ENCODE peak calls at places on chromosomes 13 and 19, in eight cellular contexts. One of them, this sample, is unnamed.

GRCh38 chr13:94351292-94352000 is 128.0 kb downstream of the DCT start:
- DNase-seq in breast epithelium: no peak
- DNase-seq in sigmoid colon: no peak
- DNase-seq in endothelial cell of umbilical vein: no peak
- DNase-seq in transverse colon: no peak
- DNase-seq in SK-N-MC: no peak
- DNase-seq in HepG2: no peak
- DNase-seq in stomach: no peak
- DNase-seq in this sample: peak; percentile 14

GRCh38 chr13:47901451-47901850 is 99.6 kb downstream of the SUCLA2 start:
- DNase-seq in stomach: no peak
- DNase-seq in endothelial cell of umbilical vein: no peak
- DNase-seq in transverse colon: no peak
- DNase-seq in breast epithelium: no peak
- DNase-seq in SK-N-MC: no peak
- DNase-seq in HepG2: no peak
- DNase-seq in sigmoid colon: no peak
- DNase-seq in this sample: no peak

GRCh38 chr13:48403929-48404328 is 9.0 kb downstream of the LPAR6 start:
- DNase-seq in breast epithelium: no peak
- DNase-seq in sigmoid colon: no peak
- DNase-seq in SK-N-MC: no peak
- DNase-seq in HepG2: no peak
- DNase-seq in stomach: no peak
- DNase-seq in transverse colon: no peak
- DNase-seq in endothelial cell of umbilical vein: no peak
- DNase-seq in this sample: no peak

GRCh38 chr19:51034704-51035103 is at the start of gene KLK12:
- DNase-seq in transverse colon: no peak
- DNase-seq in sigmoid colon: no peak
- DNase-seq in stomach: no peak
- DNase-seq in endothelial cell of umbilical vein: no peak
- DNase-seq in HepG2: no peak
- DNase-seq in SK-N-MC: no peak
- DNase-seq in breast epithelium: no peak
- DNase-seq in this sample: no peak

GRCh38 chr19:8396563-8397203 is 6.5 kb downstream of the RAB11B start:
- DNase-seq in sigmoid colon: peak; percentile 86
- DNase-seq in stomach: peak; percentile 75
- DNase-seq in transverse colon: peak; percentile 65
- DNase-seq in endothelial cell of umbilical vein: peak; percentile 74
- DNase-seq in SK-N-MC: no peak
- DNase-seq in breast epithelium: peak; percentile 79
- DNase-seq in HepG2: peak; percentile 35
- DNase-seq in this sample: no peak

GRCh38 chr13:75421987-75422386 is 60.0 kb downstream of the TBC1D4 start:
- DNase-seq in HepG2: no peak
- DNase-seq in sigmoid colon: no peak
- DNase-seq in SK-N-MC: no peak
- DNase-seq in transverse colon: no peak
- DNase-seq in endothelial cell of umbilical vein: no peak
- DNase-seq in breast epithelium: no peak
- DNase-seq in stomach: no peak
- DNase-seq in this sample: no peak

GRCh38 chr13:113410472-113411201 is 42.7 kb downstream of the ADPRHL1 start:
- DNase-seq in transverse colon: peak; percentile 25
- DNase-seq in stomach: no peak
- DNase-seq in endothelial cell of umbilical vein: no peak
- DNase-seq in HepG2: peak; percentile 61
- DNase-seq in sigmoid colon: peak; percentile 80
- DNase-seq in breast epithelium: no peak
- DNase-seq in SK-N-MC: no peak
- DNase-seq in this sample: no peak

GRCh38 chr19:33235996-33236350 is 10.3 kb upstream of the SLC7A10 start:
- DNase-seq in stomach: no peak
- DNase-seq in endothelial cell of umbilical vein: no peak
- DNase-seq in transverse colon: no peak
- DNase-seq in SK-N-MC: no peak
- DNase-seq in HepG2: no peak
- DNase-seq in breast epithelium: no peak
- DNase-seq in sigmoid colon: no peak
- DNase-seq in this sample: no peak

GRCh38 chr13:29861694-29862110 is 11.3 kb upstream of the UBL3 start:
- DNase-seq in HepG2: peak; percentile 52
- DNase-seq in sigmoid colon: no peak
- DNase-seq in breast epithelium: no peak
- DNase-seq in endothelial cell of umbilical vein: no peak
- DNase-seq in transverse colon: no peak
- DNase-seq in stomach: no peak
- DNase-seq in SK-N-MC: no peak
- DNase-seq in this sample: no peak

DNA sequence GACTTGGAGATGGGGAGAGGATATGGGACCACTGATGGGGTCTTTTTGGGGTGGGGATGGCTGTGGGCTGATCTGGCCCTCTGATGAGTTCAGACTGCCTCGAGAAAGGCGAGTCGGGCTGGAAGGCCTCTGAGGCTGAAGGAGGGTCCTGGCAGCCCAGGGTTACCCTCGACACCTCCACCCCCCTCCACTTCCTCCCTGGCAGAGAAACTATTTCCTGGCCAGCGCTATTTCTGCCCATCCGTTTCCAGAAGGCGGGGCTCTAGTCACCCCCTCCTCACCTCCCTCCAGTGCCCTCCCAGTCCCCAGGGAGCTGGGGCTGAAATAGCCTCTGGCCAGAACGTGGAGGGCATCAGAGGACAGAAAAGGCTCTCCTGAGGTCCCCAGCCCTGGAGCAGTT is 9.7 kb downstream of the EXOC3L2 start:
- DNase-seq in HepG2: no peak
- DNase-seq in stomach: no peak
- DNase-seq in sigmoid colon: no peak
- DNase-seq in SK-N-MC: no peak
- DNase-seq in endothelial cell of umbilical vein: no peak
- DNase-seq in transverse colon: no peak
- DNase-seq in breast epithelium: no peak
- DNase-seq in this sample: no peak
- H3K4me3 ChIP-seq in HepG2: no peak overlapping the region
- H3K4me3 ChIP-seq in stomach: no peak overlapping the region
- H3K4me3 ChIP-seq in sigmoid colon: no peak overlapping the region
- H3K4me3 ChIP-seq in SK-N-MC: no peak overlapping the region
- H3K4me3 ChIP-seq in endothelial cell of umbilical vein: no peak overlapping the region
- H3K4me3 ChIP-seq in transverse colon: no peak overlapping the region
- H3K4me3 ChIP-seq in breast epithelium: no peak overlapping the region
- H3K4me3 ChIP-seq in this sample: no peak overlapping the region

GRCh38 chr19:1865172-1866010 is 2.0 kb upstream of the KLF16 start:
- DNase-seq in sigmoid colon: peak; percentile 68
- DNase-seq in HepG2: no peak
- DNase-seq in transverse colon: no peak
- DNase-seq in SK-N-MC: no peak
- DNase-seq in breast epithelium: no peak
- DNase-seq in endothelial cell of umbilical vein: no peak
- DNase-seq in stomach: no peak
- DNase-seq in this sample: no peak

GRCh38 chr19:1868971-1869370 is 5.6 kb upstream of the KLF16 start:
- DNase-seq in endothelial cell of umbilical vein: no peak
- DNase-seq in HepG2: no peak
- DNase-seq in sigmoid colon: no peak
- DNase-seq in stomach: no peak
- DNase-seq in breast epithelium: no peak
- DNase-seq in transverse colon: no peak
- DNase-seq in SK-N-MC: no peak
- DNase-seq in this sample: no peak

GRCh38 chr19:1866693-1867358 is 3.4 kb upstream of the KLF16 start:
- DNase-seq in sigmoid colon: no peak
- DNase-seq in breast epithelium: no peak
- DNase-seq in stomach: no peak
- DNase-seq in HepG2: no peak
- DNase-seq in endothelial cell of umbilical vein: no peak
- DNase-seq in SK-N-MC: no peak
- DNase-seq in transverse colon: no peak
- DNase-seq in this sample: no peak

GRCh38 chr19:1864480-1865171 is 1.2 kb upstream of the KLF16 start:
- DNase-seq in endothelial cell of umbilical vein: peak; percentile 58
- DNase-seq in breast epithelium: peak; percentile 76
- DNase-seq in SK-N-MC: no peak
- DNase-seq in transverse colon: peak; percentile 83
- DNase-seq in HepG2: peak; percentile 66
- DNase-seq in sigmoid colon: peak; percentile 84
- DNase-seq in stomach: peak; percentile 73
- DNase-seq in this sample: no peak

GRCh38 chr19:1867359-1867724 is 4.0 kb upstream of the KLF16 start:
- DNase-seq in SK-N-MC: no peak
- DNase-seq in breast epithelium: no peak
- DNase-seq in HepG2: no peak
- DNase-seq in stomach: no peak
- DNase-seq in endothelial cell of umbilical vein: no peak
- DNase-seq in sigmoid colon: no peak
- DNase-seq in transverse colon: no peak
- DNase-seq in this sample: no peak
- TF ChIP-seq POLR2AphosphoS5 in SK-N-MC: no peak
- TF ChIP-seq POLR2AphosphoS5 in breast epithelium: no peak
- TF ChIP-seq POLR2AphosphoS5 in HepG2: no peak
- TF ChIP-seq POLR2AphosphoS5 in stomach: no peak
- TF ChIP-seq POLR2AphosphoS5 in endothelial cell of umbilical vein: no peak
- TF ChIP-seq POLR2AphosphoS5 in sigmoid colon: no peak
- TF ChIP-seq POLR2AphosphoS5 in transverse colon: no peak
- TF ChIP-seq POLR2AphosphoS5 in this sample: no peak

GRCh38 chr19:6269101-6269886 is 10.5 kb downstream of the MLLT1 start:
- DNase-seq in HepG2: no peak
- DNase-seq in SK-N-MC: no peak
- DNase-seq in transverse colon: no peak
- DNase-seq in stomach: no peak
- DNase-seq in endothelial cell of umbilical vein: no peak
- DNase-seq in breast epithelium: no peak
- DNase-seq in sigmoid colon: no peak
- DNase-seq in this sample: no peak
- H3K36me3 ChIP-seq in HepG2: peaks cover 18% of the 10 kb centered on the region
- H3K36me3 ChIP-seq in SK-N-MC: peaks cover 34% of the 10 kb centered on the region
- H3K36me3 ChIP-seq in transverse colon: no peaks in the 10 kb centered on the region
- H3K36me3 ChIP-seq in stomach: peaks cover 26% of the 10 kb centered on the region
- H3K36me3 ChIP-seq in endothelial cell of umbilical vein: peaks cover 9% of the 10 kb centered on the region
- H3K36me3 ChIP-seq in breast epithelium: no peaks in the 10 kb centered on the region
- H3K36me3 ChIP-seq in sigmoid colon: peaks cover 13% of the 10 kb centered on the region
- H3K36me3 ChIP-seq in this sample: peaks cover 31% of the 10 kb centered on the region

GRCh38 chr13:49739498-49740187 is 48.4 kb upstream of the EBPL start:
- DNase-seq in breast epithelium: no peak
- DNase-seq in HepG2: peak; percentile 51
- DNase-seq in SK-N-MC: no peak
- DNase-seq in endothelial cell of umbilical vein: no peak
- DNase-seq in stomach: no peak
- DNase-seq in transverse colon: no peak
- DNase-seq in sigmoid colon: no peak
- DNase-seq in this sample: no peak
- H3K4me3 ChIP-seq in breast epithelium: no peak overlapping the region
- H3K4me3 ChIP-seq in HepG2: no peak overlapping the region
- H3K4me3 ChIP-seq in SK-N-MC: no peak overlapping the region
- H3K4me3 ChIP-seq in endothelial cell of umbilical vein: no peak overlapping the region
- H3K4me3 ChIP-seq in stomach: no peak overlapping the region
- H3K4me3 ChIP-seq in transverse colon: no peak overlapping the region
- H3K4me3 ChIP-seq in sigmoid colon: no peak overlapping the region
- H3K4me3 ChIP-seq in this sample: no peak overlapping the region

DNA sequence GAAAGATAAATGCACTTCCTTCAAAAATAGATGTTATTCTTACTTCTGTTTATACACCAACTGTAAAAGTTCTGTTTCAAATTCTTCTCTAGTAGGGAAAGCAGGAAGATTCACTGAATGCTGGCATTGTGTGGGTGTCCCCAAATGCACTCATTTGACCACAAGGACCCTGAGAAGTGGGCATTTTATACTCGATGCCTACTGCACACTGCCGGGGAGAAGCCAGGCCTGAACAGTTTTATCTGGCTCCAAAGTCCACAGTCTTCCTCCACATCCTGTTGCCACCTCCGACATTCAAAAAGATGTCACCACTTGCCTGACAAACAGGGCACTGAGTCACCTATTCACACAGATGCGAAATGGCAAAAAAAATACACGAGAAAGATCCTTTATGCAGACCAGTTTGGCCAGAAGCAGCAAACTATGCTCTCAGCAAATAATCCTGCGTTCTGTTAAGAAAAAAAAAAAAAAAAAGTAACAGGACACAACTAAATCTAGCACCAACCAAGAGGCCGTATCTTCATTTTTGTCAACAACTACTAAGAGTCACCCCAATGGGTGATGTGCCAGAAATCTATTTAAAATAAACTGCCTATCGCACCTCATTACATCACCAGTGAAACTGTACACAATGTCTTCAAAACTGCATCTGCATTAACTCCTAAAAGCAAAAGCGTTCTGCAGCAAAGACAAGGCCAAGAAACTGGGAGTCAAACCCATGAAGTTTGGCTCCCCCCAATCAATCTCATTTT is 6.2 kb downstream of the ZC3H4 start:
- DNase-seq in endothelial cell of umbilical vein: peak; percentile 57
- DNase-seq in SK-N-MC: no peak
- DNase-seq in breast epithelium: no peak
- DNase-seq in transverse colon: no peak
- DNase-seq in sigmoid colon: no peak
- DNase-seq in HepG2: peak; percentile 93
- DNase-seq in stomach: peak; percentile 32
- DNase-seq in this sample: no peak
- TF ChIP-seq POLR2AphosphoS5 in endothelial cell of umbilical vein: no peak
- TF ChIP-seq POLR2AphosphoS5 in SK-N-MC: no peak
- TF ChIP-seq POLR2AphosphoS5 in breast epithelium: no peak
- TF ChIP-seq POLR2AphosphoS5 in transverse colon: no peak
- TF ChIP-seq POLR2AphosphoS5 in sigmoid colon: no peak
- TF ChIP-seq POLR2AphosphoS5 in HepG2: no peak
- TF ChIP-seq POLR2AphosphoS5 in stomach: peak; percentile 15
- TF ChIP-seq POLR2AphosphoS5 in this sample: peak; percentile 36

DNA sequence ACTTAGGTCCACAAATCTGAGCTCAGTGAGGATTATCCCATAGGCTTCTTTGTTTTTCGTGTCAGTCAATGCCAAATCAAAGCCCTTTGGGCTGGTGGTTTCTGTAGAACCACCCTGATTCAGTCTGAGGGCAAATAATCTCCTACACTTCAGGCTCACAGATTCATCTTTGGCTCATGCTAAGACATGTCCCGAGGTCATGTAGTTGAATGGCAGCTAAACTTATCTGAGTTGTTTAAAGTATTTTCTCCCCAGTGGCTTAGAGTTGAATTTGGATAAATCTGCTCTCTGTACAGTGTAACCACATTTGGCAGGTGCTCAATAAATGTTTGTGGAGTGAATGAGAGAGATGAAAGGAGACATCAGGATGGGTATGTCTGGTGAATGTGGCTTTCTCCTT is 13.1 kb upstream of the SLC25A42 start:
- DNase-seq in breast epithelium: no peak
- DNase-seq in sigmoid colon: no peak
- DNase-seq in SK-N-MC: no peak
- DNase-seq in transverse colon: no peak
- DNase-seq in endothelial cell of umbilical vein: no peak
- DNase-seq in HepG2: no peak
- DNase-seq in stomach: no peak
- DNase-seq in this sample: no peak
- H3K36me3 ChIP-seq in breast epithelium: no peaks in the 10 kb centered on the region
- H3K36me3 ChIP-seq in sigmoid colon: peaks cover 24% of the 10 kb centered on the region
- H3K36me3 ChIP-seq in SK-N-MC: peaks cover 57% of the 10 kb centered on the region
- H3K36me3 ChIP-seq in transverse colon: no peaks in the 10 kb centered on the region
- H3K36me3 ChIP-seq in endothelial cell of umbilical vein: peaks cover 6% of the 10 kb centered on the region
- H3K36me3 ChIP-seq in HepG2: peaks cover 32% of the 10 kb centered on the region
- H3K36me3 ChIP-seq in stomach: peaks cover 36% of the 10 kb centered on the region
- H3K36me3 ChIP-seq in this sample: peaks cover 24% of the 10 kb centered on the region

This sample was measured in esophagus muscularis mucosa.